ENCODE peak calls at places on chromosomes 12 and 14, in five cellular contexts. A is nucleus accumbens; B is GM19239; S is stimulated activated CD4-positive, alpha-beta T cell treated with anti-CD3 and anti-CD28 coated beads, Interleukin-1b, Interleukin-23, amount 100 ng/mL, for 1 hour; V is naive thymus-derived CD8-positive, alpha-beta T cell. L is an unnamed sample.

GRCh38 chr12:93048646-93049045 is 119.6 kb upstream of the EEA1 start:
- DNase-seq in V (peak; percentile 10), B (no peak), A (no peak), S (no peak), L (no peak)

GRCh38 chr14:28926091-28926490 is 159.5 kb downstream of the FOXG1 start:
- DNase-seq in B (no peak), V (no peak), S (no peak), A (no peak), L (peak; percentile 19)

GRCh38 chr12:88113871-88114270 is 28.0 kb downstream of the CEP290 start:
- DNase-seq in S (no peak), A (no peak), V (no peak), B (no peak), L (peak; percentile 56)

GRCh38 chr12:12016284-12017100 is 54.2 kb upstream of the BCL2L14 start:
- DNase-seq in V (no peak), A (no peak), S (no peak), B (no peak), L (peak; percentile 8)

GRCh38 chr12:56153291-56154065 is 1.1 kb downstream of the MYL6B start:
- DNase-seq in B (no peak), S (no peak), A (no peak), V (no peak), L (no peak)

GRCh38 chr12:30746190-30746589 is 8.6 kb downstream of the CAPRIN2 start:
- DNase-seq in S (no peak), B (no peak), A (no peak), V (no peak), L (no peak)

GRCh38 chr12:39105111-39105510 is 199.7 kb upstream of the CPNE8 start:
- DNase-seq in S (no peak), V (no peak), B (no peak), A (no peak), L (no peak)

GRCh38 chr12:62632521-62632920 is 165.9 kb downstream of the MON2 start:
- DNase-seq in B (peak; percentile 22), A (peak; percentile 41), S (no peak), V (peak; percentile 12), L (peak; percentile 14)

GRCh38 chr12:46795988-46796387 is 29.8 kb downstream of the SLC38A4 start:
- DNase-seq in S (no peak), B (no peak), A (no peak), V (no peak), L (no peak)

GRCh38 chr14:95523051-95523817 is 6.8 kb upstream of the SYNE3 start:
- DNase-seq in B (no peak), S (no peak), V (peak; percentile 52), A (no peak), L (no peak)

GRCh38 chr14:22448905-22449611 is 140.0 kb downstream of the DAD1 start:
- DNase-seq in B (no peak), A (no peak), V (no peak), S (no peak), L (peak; percentile 11)

GRCh38 chr12:21428241-21428640 is 9.2 kb upstream of the PYROXD1 start:
- DNase-seq in A (no peak), S (no peak), V (no peak), B (no peak), L (peak; percentile 70)

GRCh38 chr14:66233571-66233970 is 252.6 kb upstream of the CCDC196 start:
- DNase-seq in A (no peak), S (no peak), V (no peak), B (no peak), L (no peak)

GRCh38 chr14:99028041-99028440 is 244.0 kb downstream of the BCL11B start:
- DNase-seq in V (no peak), A (no peak), B (no peak), S (no peak), L (no peak)

GRCh38 chr14:28652782-28653181 is 113.8 kb upstream of the FOXG1 start:
- DNase-seq in V (no peak), B (no peak), A (no peak), S (no peak), L (peak; percentile 80)

GRCh38 chr12:21539797-21540196 is 13.7 kb downstream of the SPX start:
- DNase-seq in S (no peak), V (no peak), A (no peak), B (no peak), L (no peak)

GRCh38 chr12:81187686-81188085 is 109.8 kb downstream of the ACSS3 start:
- DNase-seq in V (no peak), A (no peak), B (no peak), S (no peak), L (no peak)

GRCh38 chr14:102262894-102263462 is 42.0 kb downstream of the MOK start:
- DNase-seq in A (no peak), V (no peak), B (no peak), S (no peak), L (peak; percentile 26)

GRCh38 chr12:44117368-44117767 is 281.5 kb downstream of the TMEM117 start:
- DNase-seq in A (no peak), V (no peak), S (no peak), B (no peak), L (no peak)

GRCh38 chr12:93108958-93109357 is 179.9 kb upstream of the EEA1 start:
- DNase-seq in B (no peak), V (no peak), A (no peak), S (no peak), L (peak; percentile 77)

GRCh38 chr12:116434155-116435065 is 124.8 kb upstream of the MAP1LC3B2 start:
- DNase-seq in A (peak; percentile 39), B (no peak), V (no peak), S (no peak), L (peak; percentile 99)

GRCh38 chr12:12445882-12446181 is 89.0 kb downstream of the BORCS5 start:
- DNase-seq in S (no peak), V (no peak), B (no peak), A (no peak), L (no peak)

GRCh38 chr14:74953686-74954085 is 1.7 kb downstream of the PGF start:
- DNase-seq in B (no peak), S (no peak), V (no peak), A (no peak), L (no peak)

GRCh38 chr12:115223322-115223721 is 539.3 kb upstream of the TBX3 start:
- DNase-seq in V (no peak), B (no peak), S (no peak), A (no peak), L (peak; percentile 84)

GRCh38 chr14:81323094-81323493 is 77.0 kb downstream of the STON2 start:
- DNase-seq in S (no peak), A (no peak), V (no peak), B (no peak), L (no peak)

GRCh38 chr14:63896278-63896720 is 43.5 kb downstream of the SYNE2 start:
- DNase-seq in B (no peak), V (no peak), A (no peak), S (no peak), L (peak; percentile 97)

GRCh38 chr12:107992870-107993451 is 136.1 kb upstream of the WSCD2 start:
- DNase-seq in A (no peak), S (no peak), B (peak; percentile 23), V (no peak), L (peak; percentile 14)

GRCh38 chr14:68978550-68978911 is 571 bp downstream of the ACTN1 start:
- DNase-seq in S (peak; percentile 28), A (peak; percentile 37), V (peak; percentile 59), B (peak; percentile 49), L (peak; percentile 88)

GRCh38 chr12:116969615-116970575 is 59.1 kb downstream of the FBXW8 start:
- DNase-seq in A (no peak), S (no peak), V (no peak), B (no peak), L (no peak)

GRCh38 chr12:23888396-23889068 is 60.9 kb downstream of the SOX5 start:
- DNase-seq in S (no peak), B (no peak), V (no peak), A (no peak), L (no peak)

L was measured in adipocyte.